ENCODE peak calls at places on chromosome 17, in nine cellular contexts. K, F, L, X, G, U, O, H and Z are unnamed samples.

GRCh38 chr17:38851434-38851833 is 2.1 kb downstream of the RPL23 start:
- DNase-seq in K (no peak), X (no peak), U (no peak), F (no peak), H (no peak), G (no peak), O (no peak), L (no peak), Z (peak; percentile 36)

GRCh38 chr17:72063262-72063661 is 57.6 kb upstream of the SOX9 start:
- DNase-seq in F (no peak), G (no peak), O (no peak), H (no peak), L (no peak), X (no peak), K (peak; percentile 88), U (no peak), Z (no peak)

GRCh38 chr17:47686661-47687327 is 7.2 kb upstream of the TBKBP1 start:
- DNase-seq in F (no peak), X (no peak), H (no peak), G (no peak), K (no peak), L (no peak), U (no peak), O (no peak), Z (peak; percentile 86)

GRCh38 chr17:34146440-34147043 is 108.5 kb upstream of the CCL2 start:
- DNase-seq in O (peak; percentile 79), K (peak; percentile 30), F (no peak), L (peak; percentile 74), G (peak; percentile 77), U (peak; percentile 55), H (peak; percentile 64), X (peak; percentile 88), Z (no peak)

GRCh38 chr17:39173539-39174274 is 7.7 kb upstream of the ARL5C start:
- DNase-seq in K (no peak), F (no peak), G (no peak), O (no peak), L (no peak), X (no peak), U (no peak), H (no peak), Z (no peak)

GRCh38 chr17:75639771-75640555 is 6.7 kb downstream of the SMIM5 start:
- DNase-seq in O (peak; percentile 62), F (no peak), K (peak; percentile 63), G (no peak), X (no peak), H (no peak), L (no peak), U (no peak), Z (no peak)

GRCh38 chr17:50278526-50279180 is 4.4 kb downstream of the TMEM92 start:
- DNase-seq in F (no peak), U (no peak), L (no peak), X (no peak), O (no peak), G (no peak), H (peak; percentile 43), K (no peak), Z (no peak)

GRCh38 chr17:17840751-17841591 is 4.2 kb upstream of the SREBF1 start:
- DNase-seq in X (peak; percentile 30), O (no peak), H (no peak), G (peak; percentile 47), U (peak; percentile 22), L (no peak), F (no peak), K (peak; percentile 31), Z (peak; percentile 53)

GRCh38 chr17:7982666-7983065 is 19.7 kb upstream of the GUCY2D start:
- DNase-seq in H (no peak), K (peak; percentile 51), G (peak; percentile 48), O (no peak), X (peak; percentile 16), U (no peak), L (no peak), F (no peak), Z (peak; percentile 58)

GRCh38 chr17:17253445-17253844 is 16.5 kb upstream of the FLCN start:
- DNase-seq in G (no peak), X (no peak), K (no peak), L (no peak), H (no peak), F (no peak), U (no peak), O (no peak), Z (no peak)

GRCh38 chr17:49031965-49032928 is 35.1 kb downstream of the IGF2BP1 start:
- DNase-seq in K (peak; percentile 94), L (peak; percentile 77), G (peak; percentile 93), H (peak; percentile 88), O (peak; percentile 86), X (peak; percentile 93), F (peak; percentile 82), U (peak; percentile 73), Z (peak; percentile 81)

GRCh38 chr17:42456223-42457106 is 2.2 kb upstream of the ATP6V0A1 start:
- DNase-seq in H (no peak), G (no peak), O (no peak), U (peak; percentile 76), K (no peak), X (no peak), L (peak; percentile 70), F (no peak), Z (peak; percentile 80)

GRCh38 chr17:76297436-76297835 is 10.6 kb downstream of the QRICH2 start:
- DNase-seq in F (no peak), H (no peak), O (no peak), L (no peak), X (no peak), G (no peak), U (no peak), K (no peak), Z (no peak)

DNA sequence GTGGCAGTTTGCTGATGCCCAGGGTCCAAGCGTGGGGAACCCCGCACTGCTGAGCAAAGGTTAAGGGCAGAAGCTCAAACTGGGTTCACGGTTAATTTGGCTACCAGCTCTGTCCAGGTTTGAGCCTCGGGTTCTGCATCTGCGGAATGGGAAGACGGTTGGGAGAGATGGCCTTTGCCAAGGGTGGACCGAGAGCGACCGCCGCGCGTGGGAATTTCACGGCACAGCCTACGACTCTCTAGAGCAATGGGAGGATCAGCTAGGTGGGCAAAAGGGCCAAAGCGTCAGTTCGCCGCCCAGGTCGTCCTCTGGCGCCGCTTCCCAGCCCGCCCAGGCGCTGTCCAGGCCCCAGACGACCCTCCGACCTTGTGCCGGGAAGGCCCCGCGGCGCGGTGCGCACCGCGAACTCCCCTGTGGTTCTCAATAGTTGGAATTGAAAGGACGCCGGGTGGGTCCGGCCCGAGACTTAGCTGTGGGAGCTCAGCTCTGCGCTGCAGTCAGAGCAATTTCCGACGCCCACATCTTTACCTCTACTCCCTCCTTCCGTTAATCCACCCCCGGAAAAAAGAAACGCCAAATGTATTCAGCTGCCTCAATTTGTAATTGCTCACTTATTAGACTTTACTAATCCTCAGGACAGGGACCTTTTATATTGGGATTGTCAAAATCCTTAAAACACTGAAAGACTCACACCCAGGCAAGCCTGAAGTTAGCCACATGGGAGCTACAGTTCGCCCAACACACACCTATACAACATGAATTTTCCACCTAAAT is 2.5 kb upstream of the HS3ST3B1 start:
- DNase-seq in X (no peak), G (peak; percentile 72), K (no peak), U (no peak), O (no peak), L (no peak), H (no peak), F (no peak), Z (peak; percentile 52)
- TF ChIP-seq EZH2phosphoT487 in X (peak; percentile 9), G (no peak), K (no peak), U (no peak), O (no peak), L (no peak), H (peak; percentile 88), F (no peak), Z (no peak)

GRCh38 chr17:35618628-35619027 is 31.5 kb downstream of the AP2B1 start:
- DNase-seq in X (no peak), K (no peak), G (no peak), L (no peak), U (no peak), O (no peak), F (no peak), H (no peak), Z (no peak)
- TF ChIP-seq EZH2phosphoT487 in X (no peak), K (no peak), G (no peak), L (no peak), U (no peak), O (no peak), F (no peak), H (no peak), Z (no peak)

GRCh38 chr17:3912827-3913226 is 3.4 kb downstream of the P2RX1 start:
- DNase-seq in F (no peak), U (no peak), O (no peak), X (no peak), H (no peak), K (no peak), G (no peak), L (no peak), Z (no peak)

GRCh38 chr17:3913531-3914318 is 2.5 kb downstream of the P2RX1 start:
- DNase-seq in H (peak; percentile 91), X (peak; percentile 83), G (peak; percentile 84), F (peak; percentile 54), O (peak; percentile 85), K (peak; percentile 72), L (peak; percentile 83), U (peak; percentile 88), Z (peak; percentile 85)

GRCh38 chr17:3910420-3911270 is 5.6 kb downstream of the P2RX1 start:
- DNase-seq in K (no peak), X (no peak), U (no peak), G (no peak), H (no peak), O (no peak), F (no peak), L (no peak), Z (no peak)

GRCh38 chr17:3909257-3909656 is 7.0 kb downstream of the P2RX1 start:
- DNase-seq in G (no peak), O (no peak), H (no peak), K (no peak), X (no peak), U (no peak), L (no peak), F (no peak), Z (no peak)

GRCh38 chr17:3911271-3912053 is 4.8 kb downstream of the P2RX1 start:
- DNase-seq in L (peak; percentile 92), G (no peak), H (no peak), F (no peak), O (no peak), X (peak; percentile 55), U (peak; percentile 98), K (no peak), Z (no peak)
- TF ChIP-seq EZH2phosphoT487 in L (no peak), G (no peak), H (no peak), F (no peak), O (no peak), X (no peak), U (no peak), K (no peak), Z (no peak)

GRCh38 chr17:32780721-32781120 is 96.2 kb downstream of the MYO1D start:
- DNase-seq in U (no peak), H (no peak), F (no peak), O (no peak), G (no peak), K (no peak), L (no peak), X (peak; percentile 48), Z (no peak)
- TF ChIP-seq EZH2phosphoT487 in U (no peak), H (no peak), F (no peak), O (no peak), G (no peak), K (no peak), L (no peak), X (no peak), Z (no peak)